ENCODE peak calls at places on chromosome 21, in five cellular contexts. One of them, this sample, is unnamed.

GRCh38 chr21:25170681-25171080 is 436.6 kb downstream of the MRPL39 start:
- DNase-seq in cardiac fibroblast: no peak
- DNase-seq in ascending aorta: no peak
- DNase-seq in fibroblast of mammary gland: no peak
- DNase-seq in PC-9: no peak
- DNase-seq in this sample: no peak

GRCh38 chr21:42282021-42282420 is 33.2 kb downstream of the TFF3 start:
- DNase-seq in cardiac fibroblast: no peak
- DNase-seq in ascending aorta: no peak
- DNase-seq in fibroblast of mammary gland: no peak
- DNase-seq in PC-9: no peak
- DNase-seq in this sample: no peak

GRCh38 chr21:22201142-22201541 is 1202.9 kb downstream of the NCAM2 start:
- DNase-seq in cardiac fibroblast: no peak
- DNase-seq in ascending aorta: no peak
- DNase-seq in fibroblast of mammary gland: no peak
- DNase-seq in PC-9: no peak
- DNase-seq in this sample: peak; percentile 19

GRCh38 chr21:20451051-20451450 is 547.2 kb upstream of the NCAM2 start:
- DNase-seq in cardiac fibroblast: no peak
- DNase-seq in ascending aorta: no peak
- DNase-seq in fibroblast of mammary gland: peak; percentile 52
- DNase-seq in PC-9: peak; percentile 37
- DNase-seq in this sample: no peak

GRCh38 chr21:41147096-41147978 is 20.6 kb upstream of the BACE2 start:
- DNase-seq in cardiac fibroblast: no peak
- DNase-seq in ascending aorta: no peak
- DNase-seq in fibroblast of mammary gland: no peak
- DNase-seq in PC-9: no peak
- DNase-seq in this sample: no peak

GRCh38 chr21:16536661-16537359 is 807.0 kb downstream of the USP25 start:
- DNase-seq in cardiac fibroblast: peak; percentile 58
- DNase-seq in ascending aorta: no peak
- DNase-seq in fibroblast of mammary gland: peak; percentile 79
- DNase-seq in PC-9: no peak
- DNase-seq in this sample: no peak

GRCh38 chr21:41578708-41579107 is 70.8 kb upstream of the TMPRSS2 start:
- DNase-seq in cardiac fibroblast: no peak
- DNase-seq in ascending aorta: no peak
- DNase-seq in fibroblast of mammary gland: no peak
- DNase-seq in PC-9: no peak
- DNase-seq in this sample: no peak

GRCh38 chr21:44300262-44300959 is 558 bp downstream of the PFKL start:
- DNase-seq in cardiac fibroblast: peak; percentile 59
- DNase-seq in ascending aorta: peak; percentile 85
- DNase-seq in fibroblast of mammary gland: peak; percentile 19
- DNase-seq in PC-9: no peak
- DNase-seq in this sample: peak; percentile 61

GRCh38 chr21:25872271-25872670 is 137.5 kb downstream of the GABPA start:
- DNase-seq in cardiac fibroblast: no peak
- DNase-seq in ascending aorta: no peak
- DNase-seq in fibroblast of mammary gland: no peak
- DNase-seq in PC-9: no peak
- DNase-seq in this sample: no peak

GRCh38 chr21:29025328-29025713 is 853 bp downstream of the USP16 start:
- DNase-seq in cardiac fibroblast: peak; percentile 26
- DNase-seq in ascending aorta: no peak
- DNase-seq in fibroblast of mammary gland: peak; percentile 55
- DNase-seq in PC-9: no peak
- DNase-seq in this sample: no peak

GRCh38 chr21:36589352-36589971 is 109.5 kb upstream of the SIM2 start:
- DNase-seq in cardiac fibroblast: peak; percentile 53
- DNase-seq in ascending aorta: no peak
- DNase-seq in fibroblast of mammary gland: peak; percentile 64
- DNase-seq in PC-9: no peak
- DNase-seq in this sample: peak; percentile 9

GRCh38 chr21:38811257-38811656 is 5.5 kb downstream of the ETS2 start:
- DNase-seq in cardiac fibroblast: peak; percentile 75
- DNase-seq in ascending aorta: no peak
- DNase-seq in fibroblast of mammary gland: peak; percentile 99
- DNase-seq in PC-9: no peak
- DNase-seq in this sample: no peak

GRCh38 chr21:37800496-37801061 is 115.7 kb downstream of the KCNJ6 start:
- DNase-seq in cardiac fibroblast: peak; percentile 22
- DNase-seq in ascending aorta: no peak
- DNase-seq in fibroblast of mammary gland: no peak
- DNase-seq in PC-9: no peak
- DNase-seq in this sample: no peak

GRCh38 chr21:29194342-29194741 is 63.9 kb downstream of the MAP3K7CL start:
- DNase-seq in cardiac fibroblast: no peak
- DNase-seq in ascending aorta: no peak
- DNase-seq in fibroblast of mammary gland: no peak
- DNase-seq in PC-9: peak; percentile 92
- DNase-seq in this sample: no peak

GRCh38 chr21:29961291-29962027 is 21.7 kb upstream of the GRIK1 start:
- DNase-seq in cardiac fibroblast: no peak
- DNase-seq in ascending aorta: no peak
- DNase-seq in fibroblast of mammary gland: no peak
- DNase-seq in PC-9: no peak
- DNase-seq in this sample: no peak

GRCh38 chr21:28826569-28826968 is 166.1 kb downstream of the LTN1 start:
- DNase-seq in cardiac fibroblast: no peak
- DNase-seq in ascending aorta: no peak
- DNase-seq in fibroblast of mammary gland: no peak
- DNase-seq in PC-9: no peak
- DNase-seq in this sample: no peak

GRCh38 chr21:26637346-26637745 is 64.3 kb upstream of the CYYR1 start:
- DNase-seq in cardiac fibroblast: no peak
- DNase-seq in ascending aorta: no peak
- DNase-seq in fibroblast of mammary gland: no peak
- DNase-seq in PC-9: no peak
- DNase-seq in this sample: no peak

GRCh38 chr21:29232601-29233541 is 65.9 kb upstream of the BACH1 start:
- DNase-seq in cardiac fibroblast: peak; percentile 56
- DNase-seq in ascending aorta: no peak
- DNase-seq in fibroblast of mammary gland: peak; percentile 72
- DNase-seq in PC-9: peak; percentile 57
- DNase-seq in this sample: no peak

GRCh38 chr21:29240136-29240535 is 58.6 kb upstream of the BACH1 start:
- DNase-seq in cardiac fibroblast: no peak
- DNase-seq in ascending aorta: no peak
- DNase-seq in fibroblast of mammary gland: no peak
- DNase-seq in PC-9: no peak
- DNase-seq in this sample: no peak

GRCh38 chr21:44871576-44872265 is 1.8 kb downstream of the PTTG1IP start:
- DNase-seq in cardiac fibroblast: peak; percentile 83
- DNase-seq in ascending aorta: peak; percentile 87
- DNase-seq in fibroblast of mammary gland: peak; percentile 90
- DNase-seq in PC-9: peak; percentile 78
- DNase-seq in this sample: no peak

GRCh38 chr21:16535100-16535418 is 805.3 kb downstream of the USP25 start:
- DNase-seq in cardiac fibroblast: peak; percentile 96
- DNase-seq in ascending aorta: peak; percentile 85
- DNase-seq in fibroblast of mammary gland: peak; percentile 96
- DNase-seq in PC-9: no peak
- DNase-seq in this sample: no peak

GRCh38 chr21:39579734-39580332 is 32.9 kb upstream of the B3GALT5 start:
- DNase-seq in cardiac fibroblast: no peak
- DNase-seq in ascending aorta: no peak
- DNase-seq in fibroblast of mammary gland: no peak
- DNase-seq in PC-9: no peak
- DNase-seq in this sample: no peak

GRCh38 chr21:40717008-40717407 is 129.9 kb downstream of the DSCAM start:
- DNase-seq in cardiac fibroblast: no peak
- DNase-seq in ascending aorta: no peak
- DNase-seq in fibroblast of mammary gland: no peak
- DNase-seq in PC-9: no peak
- DNase-seq in this sample: no peak

GRCh38 chr21:23811802-23812201 is 1795.5 kb downstream of the MRPL39 start:
- DNase-seq in cardiac fibroblast: no peak
- DNase-seq in ascending aorta: no peak
- DNase-seq in fibroblast of mammary gland: no peak
- DNase-seq in PC-9: no peak
- DNase-seq in this sample: no peak

GRCh38 chr21:44547656-44548331 is 3.5 kb downstream of the KRTAP10-2 start:
- DNase-seq in cardiac fibroblast: no peak
- DNase-seq in ascending aorta: no peak
- DNase-seq in fibroblast of mammary gland: no peak
- DNase-seq in PC-9: no peak
- DNase-seq in this sample: no peak

GRCh38 chr21:35046223-35046690 is 2.8 kb downstream of the RUNX1 start:
- DNase-seq in cardiac fibroblast: no peak
- DNase-seq in ascending aorta: no peak
- DNase-seq in fibroblast of mammary gland: no peak
- DNase-seq in PC-9: no peak
- DNase-seq in this sample: no peak
- H3K4me3 ChIP-seq in cardiac fibroblast: no peak overlapping the region
- H3K4me3 ChIP-seq in ascending aorta: no peak overlapping the region
- H3K4me3 ChIP-seq in fibroblast of mammary gland: no peak overlapping the region
- H3K4me3 ChIP-seq in PC-9: peak overlapping the region; percentile 70
- H3K4me3 ChIP-seq in this sample: no peak overlapping the region

GRCh38 chr21:46325073-46325912 is 1.3 kb downstream of the PCNT start:
- DNase-seq in cardiac fibroblast: peak; percentile 58
- DNase-seq in ascending aorta: no peak
- DNase-seq in fibroblast of mammary gland: peak; percentile 40
- DNase-seq in PC-9: no peak
- DNase-seq in this sample: peak; percentile 73
- TF ChIP-seq CTCF in cardiac fibroblast: peak; percentile 36
- TF ChIP-seq CTCF in ascending aorta: no peak
- TF ChIP-seq CTCF in fibroblast of mammary gland: peak; percentile 31
- TF ChIP-seq CTCF in PC-9: no peak
- TF ChIP-seq CTCF in this sample: no peak

GRCh38 chr21:32414579-32415358 is 2.3 kb downstream of the EVA1C start:
- DNase-seq in cardiac fibroblast: peak; percentile 67
- DNase-seq in ascending aorta: no peak
- DNase-seq in fibroblast of mammary gland: peak; percentile 67
- DNase-seq in PC-9: no peak
- DNase-seq in this sample: no peak

GRCh38 chr21:32415451-32415850 is 2.9 kb downstream of the EVA1C start:
- DNase-seq in cardiac fibroblast: no peak
- DNase-seq in ascending aorta: no peak
- DNase-seq in fibroblast of mammary gland: no peak
- DNase-seq in PC-9: no peak
- DNase-seq in this sample: no peak

GRCh38 chr21:32412998-32413504 is 545 bp downstream of the EVA1C start:
- DNase-seq in cardiac fibroblast: peak; percentile 49
- DNase-seq in ascending aorta: peak; percentile 83
- DNase-seq in fibroblast of mammary gland: no peak
- DNase-seq in PC-9: no peak
- DNase-seq in this sample: no peak

GRCh38 chr21:32412162-32412997 is at the start of gene EVA1C:
- DNase-seq in cardiac fibroblast: peak; percentile 86
- DNase-seq in ascending aorta: peak; percentile 84
- DNase-seq in fibroblast of mammary gland: peak; percentile 53
- DNase-seq in PC-9: no peak
- DNase-seq in this sample: peak; percentile 35

DNA sequence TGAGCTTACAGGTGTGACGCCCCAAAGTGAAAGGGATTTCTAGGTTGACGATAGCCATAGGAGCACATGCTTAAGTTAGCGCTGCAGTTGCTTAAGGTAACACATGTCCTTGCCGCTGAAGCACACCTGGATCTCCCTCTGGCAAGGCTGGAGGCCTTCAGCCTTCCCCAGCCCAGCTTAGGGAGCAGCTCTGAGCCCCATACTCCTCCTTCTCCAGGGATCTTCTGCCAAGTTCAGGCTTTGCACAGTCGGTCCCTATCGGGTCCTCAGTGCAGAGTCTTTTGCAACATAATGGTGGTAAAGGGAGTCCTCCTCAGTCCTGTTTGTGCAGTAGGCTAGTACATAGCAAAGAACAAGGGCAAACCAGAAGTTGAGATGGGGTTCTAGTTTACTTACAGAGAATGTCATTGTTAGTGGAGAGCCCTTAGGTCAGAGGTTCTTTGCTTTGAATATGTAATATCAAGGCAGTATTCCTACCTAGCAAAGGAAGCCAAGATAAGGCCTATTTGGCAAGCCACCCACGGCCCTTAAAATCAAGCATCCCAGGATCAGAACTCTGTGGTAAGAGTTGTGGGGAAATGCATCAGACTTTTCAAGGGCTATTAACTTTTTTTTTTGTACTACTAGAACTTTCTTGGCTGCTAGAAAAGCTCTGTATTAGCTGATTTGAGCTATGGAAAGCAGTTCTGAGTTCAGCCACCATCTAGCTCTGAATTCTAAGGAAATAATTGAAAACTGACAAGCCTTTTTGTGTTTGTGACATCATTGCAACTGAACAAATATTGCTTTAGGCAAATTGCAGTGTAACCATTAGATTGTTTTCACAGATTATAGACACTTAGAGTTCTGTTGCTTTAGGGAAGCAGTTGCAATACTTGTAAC is 1.4 kb downstream of the EVA1C start:
- DNase-seq in cardiac fibroblast: peak; percentile 86
- DNase-seq in ascending aorta: no peak
- DNase-seq in fibroblast of mammary gland: peak; percentile 55
- DNase-seq in PC-9: no peak
- DNase-seq in this sample: no peak
- H3K4me3 ChIP-seq in cardiac fibroblast: peak overlapping the region; percentile 71
- H3K4me3 ChIP-seq in ascending aorta: peak overlapping the region; percentile 81
- H3K4me3 ChIP-seq in fibroblast of mammary gland: peak overlapping the region; percentile 79
- H3K4me3 ChIP-seq in PC-9: no peak overlapping the region
- H3K4me3 ChIP-seq in this sample: no peak overlapping the region

GRCh38 chr21:31346256-31346821 is 2.3 kb upstream of the TIAM1 start:
- DNase-seq in cardiac fibroblast: no peak
- DNase-seq in ascending aorta: no peak
- DNase-seq in fibroblast of mammary gland: no peak
- DNase-seq in PC-9: no peak
- DNase-seq in this sample: no peak

GRCh38 chr21:31349208-31349607 is 5.1 kb upstream of the TIAM1 start:
- DNase-seq in cardiac fibroblast: no peak
- DNase-seq in ascending aorta: no peak
- DNase-seq in fibroblast of mammary gland: no peak
- DNase-seq in PC-9: no peak
- DNase-seq in this sample: no peak

GRCh38 chr21:31348188-31348587 is 4.1 kb upstream of the TIAM1 start:
- DNase-seq in cardiac fibroblast: no peak
- DNase-seq in ascending aorta: no peak
- DNase-seq in fibroblast of mammary gland: no peak
- DNase-seq in PC-9: no peak
- DNase-seq in this sample: no peak

GRCh38 chr21:31343680-31344480 is at the start of gene TIAM1:
- DNase-seq in cardiac fibroblast: peak; percentile 73
- DNase-seq in ascending aorta: peak; percentile 69
- DNase-seq in fibroblast of mammary gland: peak; percentile 84
- DNase-seq in PC-9: peak; percentile 82
- DNase-seq in this sample: no peak

DNA sequence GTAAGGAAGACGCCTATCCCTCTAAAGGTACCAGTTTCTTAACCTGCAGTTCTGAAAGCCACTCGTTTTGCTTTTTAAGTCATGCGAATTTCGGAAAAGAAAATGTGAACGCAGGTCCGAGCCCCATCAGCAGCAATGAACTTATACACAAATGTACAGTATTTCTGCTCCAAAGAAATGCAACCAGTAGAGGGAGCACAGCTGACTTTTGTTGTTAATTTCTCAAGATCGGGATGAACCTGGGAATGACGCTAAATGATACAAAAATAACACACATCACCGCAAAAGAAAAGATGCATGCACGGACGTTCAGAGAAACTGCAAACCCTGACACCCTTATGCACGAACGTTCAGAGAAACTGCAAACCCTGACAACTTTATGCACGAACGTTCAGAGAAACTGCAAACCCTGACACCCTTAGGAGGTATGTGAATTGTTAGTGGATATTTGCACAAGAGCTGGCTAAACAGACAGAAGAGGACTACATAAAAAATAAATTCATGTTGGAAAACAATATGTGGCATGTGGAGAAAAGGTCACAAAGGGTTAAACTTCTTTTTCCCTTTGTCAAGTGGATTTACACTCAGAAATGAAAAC is 3.5 kb upstream of the TIAM1 start:
- DNase-seq in cardiac fibroblast: peak; percentile 54
- DNase-seq in ascending aorta: no peak
- DNase-seq in fibroblast of mammary gland: peak; percentile 62
- DNase-seq in PC-9: no peak
- DNase-seq in this sample: no peak
- TF ChIP-seq CTCF in cardiac fibroblast: peak; percentile 46
- TF ChIP-seq CTCF in ascending aorta: no peak
- TF ChIP-seq CTCF in fibroblast of mammary gland: peak; percentile 57
- TF ChIP-seq CTCF in PC-9: peak; percentile 63
- TF ChIP-seq CTCF in this sample: peak; percentile 58